ENCODE peak calls at places on chromosomes 6 and 20, in seven cellular contexts. J is IMR-90; Y is T follicular helper cell; G is left cardiac atrium; M is activated CD8-positive, alpha-beta T cell treated with anti-CD3 and anti-CD28 coated beads, Interleukin-2, amount 10 ng/mL, durations not matched to agents 7 days and 5 days; B is activated B cell treated with CpG ODN at 0.5 μM for 24 hours; T is stimulated activated CD8-positive, alpha-beta memory T cell treated with anti-CD3 and anti-CD28 coated beads, Interleukin-2, amount 100 ng/mL, for 48 hours. U is an unnamed sample.

GRCh38 chr6:130575971-130576370 is 210.2 kb downstream of the TMEM200A start:
- DNase-seq in B (no peak), J (no peak), Y (peak; percentile 29), T (peak; percentile 15), M (peak; percentile 90), G (no peak), U (no peak)

GRCh38 chr6:13005994-13006393 is 289.4 kb downstream of the PHACTR1 start:
- DNase-seq in B (no peak), T (no peak), G (no peak), M (no peak), J (no peak), Y (no peak), U (no peak)

GRCh38 chr6:132390451-132390850 is 10.8 kb downstream of the MOXD1 start:
- DNase-seq in G (no peak), B (no peak), M (no peak), J (no peak), T (no peak), Y (no peak), U (no peak)

GRCh38 chr6:3765415-3765814 is 13.9 kb upstream of the PXDC1 start:
- DNase-seq in B (no peak), J (no peak), M (no peak), G (no peak), Y (no peak), T (no peak), U (no peak)

GRCh38 chr6:90915224-90915915 is 328.5 kb upstream of the MAP3K7 start:
- DNase-seq in B (no peak), T (no peak), Y (no peak), M (no peak), J (no peak), G (no peak), U (no peak)

GRCh38 chr20:62808211-62808865 is 3.7 kb downstream of the OGFR start:
- DNase-seq in T (peak; percentile 65), J (peak; percentile 48), Y (peak; percentile 60), B (peak; percentile 75), M (peak; percentile 80), G (peak; percentile 66), U (peak; percentile 81)

GRCh38 chr6:79203753-79204253 is 30.7 kb downstream of the HMGN3 start:
- DNase-seq in T (no peak), G (no peak), M (no peak), B (no peak), J (no peak), Y (no peak), U (no peak)

GRCh38 chr6:47169785-47170685 is 127.9 kb upstream of the ADGRF1 start:
- DNase-seq in B (no peak), J (peak; percentile 47), G (no peak), Y (no peak), M (no peak), T (no peak), U (no peak)

GRCh38 chr6:84867521-84867920 is 103.1 kb upstream of the TBX18 start:
- DNase-seq in Y (no peak), B (no peak), T (no peak), G (no peak), J (no peak), M (no peak), U (no peak)

GRCh38 chr6:125273965-125274364 is 27.8 kb downstream of the HDDC2 start:
- DNase-seq in G (no peak), B (no peak), T (no peak), M (no peak), Y (no peak), J (peak; percentile 24), U (no peak)

GRCh38 chr6:87391334-87391733 is 16.4 kb upstream of the CFAP206 start:
- DNase-seq in Y (no peak), M (peak; percentile 24), T (no peak), B (no peak), J (peak; percentile 29), G (no peak), U (no peak)

GRCh38 chr6:169450097-169450496 is 196.5 kb upstream of the THBS2 start:
- DNase-seq in G (no peak), B (no peak), M (no peak), Y (no peak), J (no peak), T (no peak), U (no peak)

GRCh38 chr6:33744001-33744848 is 2.5 kb downstream of the IP6K3 start:
- DNase-seq in Y (peak; percentile 57), T (peak; percentile 57), G (peak; percentile 76), B (peak; percentile 57), J (peak; percentile 70), M (peak; percentile 80), U (peak; percentile 85)

GRCh38 chr6:113315879-113316278 is 541.3 kb upstream of the MARCKS start:
- DNase-seq in J (no peak), Y (no peak), T (no peak), B (no peak), G (no peak), M (no peak), U (no peak)

GRCh38 chr20:13525225-13525940 is 113.3 kb downstream of the TASP1 start:
- DNase-seq in Y (no peak), G (no peak), B (no peak), M (no peak), T (no peak), J (peak; percentile 97), U (no peak)

GRCh38 chr6:109008537-109008950 is 86.1 kb downstream of the SESN1 start:
- DNase-seq in M (no peak), B (no peak), Y (no peak), T (no peak), G (no peak), J (peak; percentile 55), U (no peak)

GRCh38 chr6:113921299-113921904 is 49.5 kb downstream of the HDAC2 start:
- DNase-seq in B (no peak), T (no peak), M (no peak), G (no peak), Y (no peak), J (no peak), U (no peak)

GRCh38 chr6:4599924-4600323 is 176.3 kb upstream of the CDYL start:
- DNase-seq in G (no peak), T (no peak), M (no peak), B (no peak), J (peak; percentile 84), Y (no peak), U (no peak)

U was measured in GM12892.